ENCODE peak calls at places on chromosomes 4 and X, in nine cellular contexts. A is astrocyte, W is A549, J is psoas muscle, L is cardiac muscle cell, B is Peyer's patch, I is vagina, P is right lobe of liver, T is kidney. M is an unnamed sample.

GRCh38 chr4:4969298-4969697 is 50.0 kb downstream of the CYTL1 start:
- DNase-seq in A (no peak), W (peak; percentile 50), J (peak; percentile 87), L (peak; percentile 13), B (no peak), I (peak; percentile 91), P (no peak), T (no peak), M (no peak)

GRCh38 chrX:150692837-150693781 is at the start of gene MTMR1:
- DNase-seq in A (no peak), W (no peak), J (peak; percentile 60), L (no peak), B (peak; percentile 60), I (no peak), P (peak; percentile 56), T (peak; percentile 78), M (peak; percentile 73)

GRCh38 chr4:111512081-111512774 is 633.0 kb upstream of the FAM241A start:
- DNase-seq in A (peak; percentile 94), W (peak; percentile 71), J (no peak), L (peak; percentile 89), B (no peak), I (no peak), P (no peak), T (no peak), M (no peak)

GRCh38 chrX:9807355-9808182 is 21.3 kb downstream of the SHROOM2 start:
- DNase-seq in A (no peak), W (no peak), J (no peak), L (no peak), B (no peak), I (no peak), P (peak; percentile 26), T (no peak), M (no peak)

GRCh38 chrX:150508018-150508417 is 60.4 kb upstream of the MTM1 start:
- DNase-seq in A (no peak), W (no peak), J (no peak), L (no peak), B (no peak), I (no peak), P (no peak), T (no peak), M (no peak)

GRCh38 chr4:8244001-8244757 is 25.4 kb upstream of the HTRA3 start:
- DNase-seq in A (no peak), W (no peak), J (no peak), L (no peak), B (no peak), I (no peak), P (peak; percentile 10), T (peak; percentile 61), M (no peak)

GRCh38 chr4:113979973-113980615 is 647 bp upstream of the ARSJ start:
- DNase-seq in A (peak; percentile 56), W (no peak), J (no peak), L (peak; percentile 54), B (no peak), I (no peak), P (no peak), T (no peak), M (no peak)

GRCh38 chr4:146192060-146192459 is 16.5 kb downstream of the LSM6 start:
- DNase-seq in A (no peak), W (peak; percentile 4), J (no peak), L (peak; percentile 6), B (peak; percentile 66), I (no peak), P (no peak), T (no peak), M (no peak)

GRCh38 chr4:88802138-88802537 is 104.5 kb upstream of the NAP1L5 start:
- DNase-seq in A (no peak), W (no peak), J (no peak), L (no peak), B (no peak), I (no peak), P (no peak), T (no peak), M (no peak)

GRCh38 chr4:71094201-71094600 is 100.8 kb downstream of the DCK start:
- DNase-seq in A (no peak), W (no peak), J (no peak), L (no peak), B (no peak), I (no peak), P (no peak), T (no peak), M (no peak)

GRCh38 chr4:140150636-140150885 is 3.4 kb downstream of the MAML3 start:
- DNase-seq in A (no peak), W (no peak), J (no peak), L (no peak), B (no peak), I (no peak), P (no peak), T (no peak), M (no peak)

GRCh38 chr4:77564231-77564630 is 41.4 kb upstream of the CXCL13 start:
- DNase-seq in A (no peak), W (no peak), J (no peak), L (peak; percentile 86), B (no peak), I (no peak), P (peak; percentile 25), T (peak; percentile 35), M (no peak)

GRCh38 chr4:12110607-12111006 is 681.9 kb upstream of the HS3ST1 start:
- DNase-seq in A (no peak), W (no peak), J (no peak), L (no peak), B (no peak), I (no peak), P (no peak), T (no peak), M (no peak)

GRCh38 chr4:155591201-155591600 is 75.4 kb upstream of the GUCY1A1 start:
- DNase-seq in A (no peak), W (no peak), J (no peak), L (no peak), B (no peak), I (no peak), P (no peak), T (no peak), M (no peak)

GRCh38 chrX:138775501-138775900 is 64.0 kb upstream of the FGF13 start:
- DNase-seq in A (peak; percentile 25), W (peak; percentile 26), J (no peak), L (peak; percentile 29), B (no peak), I (no peak), P (no peak), T (no peak), M (peak; percentile 11)

GRCh38 chr4:25813705-25814104 is 49.1 kb downstream of the SEL1L3 start:
- DNase-seq in A (peak; percentile 88), W (peak; percentile 55), J (no peak), L (peak; percentile 85), B (no peak), I (no peak), P (no peak), T (no peak), M (no peak)

GRCh38 chr4:145345401-145345800 is 136.3 kb upstream of the SMAD1 start:
- DNase-seq in A (peak; percentile 84), W (no peak), J (no peak), L (no peak), B (no peak), I (no peak), P (no peak), T (no peak), M (no peak)

GRCh38 chr4:9921326-9921725 is 100.0 kb downstream of the SLC2A9 start:
- DNase-seq in A (no peak), W (no peak), J (no peak), L (no peak), B (no peak), I (no peak), P (no peak), T (no peak), M (no peak)

GRCh38 chrX:2708016-2708415 is 16.9 kb downstream of the CD99 start:
- DNase-seq in A (no peak), W (peak; percentile 46), J (no peak), L (no peak), B (peak; percentile 21), I (no peak), P (no peak), T (no peak), M (no peak)

GRCh38 chr4:119024102-119024501 is 111.5 kb upstream of the MYOZ2 start:
- DNase-seq in A (no peak), W (no peak), J (no peak), L (no peak), B (no peak), I (no peak), P (no peak), T (no peak), M (no peak)
- H3K27ac ChIP-seq in A (no peak overlapping the region), W (peak overlapping the region; percentile 91), J (peak overlapping the region; percentile 98), L (no peak overlapping the region), B (no peak overlapping the region), I (peak overlapping the region; percentile 93), P (no peak overlapping the region), T (no peak overlapping the region), M (no peak overlapping the region)

DNA sequence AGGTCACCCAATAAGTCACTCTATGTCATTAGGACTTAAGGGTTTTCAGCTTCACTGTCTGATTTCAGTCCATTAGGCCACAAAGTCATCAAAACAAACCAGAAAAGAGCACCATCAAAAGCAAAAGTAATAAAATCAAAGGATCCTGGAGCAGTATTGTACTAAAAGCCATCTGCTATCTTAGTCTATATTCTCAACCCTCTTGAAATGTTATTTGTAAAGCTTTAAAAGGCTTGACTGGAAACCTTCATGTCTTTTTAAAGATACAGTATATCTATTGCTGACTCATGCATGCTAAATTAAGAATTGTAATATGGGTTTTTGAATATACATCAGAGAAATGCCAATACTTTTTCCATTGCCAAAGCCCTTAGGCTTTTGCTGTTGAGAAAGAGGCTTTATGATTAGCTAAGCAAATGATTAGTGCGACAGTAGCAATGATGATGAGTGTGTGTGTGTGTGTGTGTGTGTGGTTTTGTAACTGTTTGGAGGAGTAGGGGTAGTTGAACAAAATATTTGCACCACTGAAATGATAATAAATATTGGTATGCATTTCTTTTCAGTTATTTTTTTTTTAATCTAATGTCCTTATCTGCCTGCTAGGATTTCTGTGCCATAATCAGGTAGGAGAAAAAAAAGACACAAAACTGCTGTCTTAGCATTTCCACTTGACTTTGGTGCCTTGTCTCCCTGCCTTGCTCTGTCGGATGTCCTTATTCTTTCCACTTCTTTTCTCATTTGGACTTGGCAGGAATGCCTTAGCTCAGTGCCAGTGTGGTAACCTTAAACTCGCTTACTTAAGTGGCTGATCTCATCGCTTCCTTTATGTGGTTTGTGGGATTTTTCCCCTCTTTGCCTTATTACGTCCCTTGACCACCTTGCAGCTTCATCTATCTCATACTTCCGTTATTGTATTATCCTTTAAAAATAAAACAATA is 119.7 kb downstream of the PCDH7 start:
- DNase-seq in A (peak; percentile 98), W (no peak), J (no peak), L (peak; percentile 37), B (no peak), I (no peak), P (no peak), T (no peak), M (no peak)
- H3K4me1 ChIP-seq in A (peaks cover 28% of the 10 kb centered on the region), W (no peaks in the 10 kb centered on the region), J (no peaks in the 10 kb centered on the region), L (peaks cover 80% of the 10 kb centered on the region), B (peaks cover 6% of the 10 kb centered on the region), I (no peaks in the 10 kb centered on the region), P (no peaks in the 10 kb centered on the region), T (no peaks in the 10 kb centered on the region), M (no peaks in the 10 kb centered on the region)

GRCh38 chr4:33323393-33323792 is 2603.2 kb downstream of the PCDH7 start:
- DNase-seq in A (no peak), W (no peak), J (no peak), L (no peak), B (no peak), I (no peak), P (no peak), T (no peak), M (no peak)
- H3K9me3 ChIP-seq in A (no peaks in the 10 kb centered on the region), W (no peaks in the 10 kb centered on the region), J (peaks cover 4% of the 10 kb centered on the region), L (no peaks in the 10 kb centered on the region), B (no peaks in the 10 kb centered on the region), I (no peaks in the 10 kb centered on the region), P (no peaks in the 10 kb centered on the region), T (no peaks in the 10 kb centered on the region), M (no peaks in the 10 kb centered on the region)

GRCh38 chr4:28827866-28828265 is 1892.3 kb upstream of the PCDH7 start:
- DNase-seq in A (no peak), W (no peak), J (no peak), L (no peak), B (no peak), I (no peak), P (no peak), T (no peak), M (no peak)

GRCh38 chr4:28822163-28822562 is 1898.0 kb upstream of the PCDH7 start:
- DNase-seq in A (no peak), W (no peak), J (no peak), L (no peak), B (no peak), I (no peak), P (no peak), T (no peak), M (no peak)
- H3K27ac ChIP-seq in A (no peak overlapping the region), W (no peak overlapping the region), J (no peak overlapping the region), L (no peak overlapping the region), B (no peak overlapping the region), I (no peak overlapping the region), P (no peak overlapping the region), T (no peak overlapping the region), M (no peak overlapping the region)

M was measured in CD4-positive, CD25-positive, alpha-beta regulatory T cell.